ENCODE peak calls at places on chromosomes 12 and 14, in four cellular contexts. One of them, this sample, is unnamed.
A peak's percentile ranks its signal among the peaks of the same experiment; 100 is the strongest.

GRCh38 chr12:28253175-28253641 is 63.0 kb downstream of the CCDC91 start:
- DNase-seq in stimulated activated CD8-positive, alpha-beta memory T cell treated with anti-CD3 and anti-CD28 coated beads, Interleukin-2, amount 100 ng/mL, for 1 hour: no peak
- DNase-seq in stimulated activated CD4-positive, alpha-beta T cell treated with anti-CD3 and anti-CD28 coated beads, Interleukin-2, amount 100 ng/mL, for 4 hours: peak; percentile 8
- DNase-seq in astrocyte: peak; percentile 72
- DNase-seq in this sample: no peak

GRCh38 chr12:19196959-19197630 is 67.6 kb downstream of the PLEKHA5 start:
- DNase-seq in stimulated activated CD8-positive, alpha-beta memory T cell treated with anti-CD3 and anti-CD28 coated beads, Interleukin-2, amount 100 ng/mL, for 1 hour: no peak
- DNase-seq in stimulated activated CD4-positive, alpha-beta T cell treated with anti-CD3 and anti-CD28 coated beads, Interleukin-2, amount 100 ng/mL, for 4 hours: no peak
- DNase-seq in astrocyte: no peak
- DNase-seq in this sample: no peak

GRCh38 chr14:89455412-89455811 is 38.4 kb upstream of the FOXN3 start:
- DNase-seq in stimulated activated CD8-positive, alpha-beta memory T cell treated with anti-CD3 and anti-CD28 coated beads, Interleukin-2, amount 100 ng/mL, for 1 hour: no peak
- DNase-seq in stimulated activated CD4-positive, alpha-beta T cell treated with anti-CD3 and anti-CD28 coated beads, Interleukin-2, amount 100 ng/mL, for 4 hours: no peak
- DNase-seq in astrocyte: no peak
- DNase-seq in this sample: no peak

GRCh38 chr12:5456025-5456424 is 24.1 kb downstream of the NTF3 start:
- DNase-seq in stimulated activated CD8-positive, alpha-beta memory T cell treated with anti-CD3 and anti-CD28 coated beads, Interleukin-2, amount 100 ng/mL, for 1 hour: no peak
- DNase-seq in stimulated activated CD4-positive, alpha-beta T cell treated with anti-CD3 and anti-CD28 coated beads, Interleukin-2, amount 100 ng/mL, for 4 hours: no peak
- DNase-seq in astrocyte: no peak
- DNase-seq in this sample: no peak

GRCh38 chr12:65335021-65335714 is 56.7 kb downstream of the MSRB3 start:
- DNase-seq in stimulated activated CD8-positive, alpha-beta memory T cell treated with anti-CD3 and anti-CD28 coated beads, Interleukin-2, amount 100 ng/mL, for 1 hour: no peak
- DNase-seq in stimulated activated CD4-positive, alpha-beta T cell treated with anti-CD3 and anti-CD28 coated beads, Interleukin-2, amount 100 ng/mL, for 4 hours: no peak
- DNase-seq in astrocyte: peak; percentile 87
- DNase-seq in this sample: no peak

GRCh38 chr12:120316798-120317257 is 10.8 kb downstream of the PLA2G1B start:
- DNase-seq in stimulated activated CD8-positive, alpha-beta memory T cell treated with anti-CD3 and anti-CD28 coated beads, Interleukin-2, amount 100 ng/mL, for 1 hour: no peak
- DNase-seq in stimulated activated CD4-positive, alpha-beta T cell treated with anti-CD3 and anti-CD28 coated beads, Interleukin-2, amount 100 ng/mL, for 4 hours: no peak
- DNase-seq in astrocyte: peak; percentile 9
- DNase-seq in this sample: no peak

GRCh38 chr14:97411938-97412612 is 614.9 kb downstream of the VRK1 start:
- DNase-seq in stimulated activated CD8-positive, alpha-beta memory T cell treated with anti-CD3 and anti-CD28 coated beads, Interleukin-2, amount 100 ng/mL, for 1 hour: no peak
- DNase-seq in stimulated activated CD4-positive, alpha-beta T cell treated with anti-CD3 and anti-CD28 coated beads, Interleukin-2, amount 100 ng/mL, for 4 hours: no peak
- DNase-seq in astrocyte: no peak
- DNase-seq in this sample: no peak

GRCh38 chr12:57095440-57095839 is 6.5 kb downstream of the NAB2 start:
- DNase-seq in stimulated activated CD8-positive, alpha-beta memory T cell treated with anti-CD3 and anti-CD28 coated beads, Interleukin-2, amount 100 ng/mL, for 1 hour: no peak
- DNase-seq in stimulated activated CD4-positive, alpha-beta T cell treated with anti-CD3 and anti-CD28 coated beads, Interleukin-2, amount 100 ng/mL, for 4 hours: no peak
- DNase-seq in astrocyte: no peak
- DNase-seq in this sample: no peak

GRCh38 chr12:29889737-29890136 is 106.0 kb upstream of the TMTC1 start:
- DNase-seq in stimulated activated CD8-positive, alpha-beta memory T cell treated with anti-CD3 and anti-CD28 coated beads, Interleukin-2, amount 100 ng/mL, for 1 hour: no peak
- DNase-seq in stimulated activated CD4-positive, alpha-beta T cell treated with anti-CD3 and anti-CD28 coated beads, Interleukin-2, amount 100 ng/mL, for 4 hours: no peak
- DNase-seq in astrocyte: peak; percentile 1
- DNase-seq in this sample: no peak

GRCh38 chr14:64708148-64709004 is 4.2 kb downstream of the PLEKHG3 start:
- DNase-seq in stimulated activated CD8-positive, alpha-beta memory T cell treated with anti-CD3 and anti-CD28 coated beads, Interleukin-2, amount 100 ng/mL, for 1 hour: no peak
- DNase-seq in stimulated activated CD4-positive, alpha-beta T cell treated with anti-CD3 and anti-CD28 coated beads, Interleukin-2, amount 100 ng/mL, for 4 hours: no peak
- DNase-seq in astrocyte: peak; percentile 64
- DNase-seq in this sample: peak; percentile 30

GRCh38 chr12:23221066-23221465 is 596.1 kb downstream of the ETNK1 start:
- DNase-seq in stimulated activated CD8-positive, alpha-beta memory T cell treated with anti-CD3 and anti-CD28 coated beads, Interleukin-2, amount 100 ng/mL, for 1 hour: no peak
- DNase-seq in stimulated activated CD4-positive, alpha-beta T cell treated with anti-CD3 and anti-CD28 coated beads, Interleukin-2, amount 100 ng/mL, for 4 hours: no peak
- DNase-seq in astrocyte: no peak
- DNase-seq in this sample: no peak

GRCh38 chr14:91295276-91295845 is 50.9 kb upstream of the GPR68 start:
- DNase-seq in stimulated activated CD8-positive, alpha-beta memory T cell treated with anti-CD3 and anti-CD28 coated beads, Interleukin-2, amount 100 ng/mL, for 1 hour: no peak
- DNase-seq in stimulated activated CD4-positive, alpha-beta T cell treated with anti-CD3 and anti-CD28 coated beads, Interleukin-2, amount 100 ng/mL, for 4 hours: no peak
- DNase-seq in astrocyte: no peak
- DNase-seq in this sample: no peak

GRCh38 chr12:56351325-56351724 is 8.6 kb downstream of the STAT2 start:
- DNase-seq in stimulated activated CD8-positive, alpha-beta memory T cell treated with anti-CD3 and anti-CD28 coated beads, Interleukin-2, amount 100 ng/mL, for 1 hour: no peak
- DNase-seq in stimulated activated CD4-positive, alpha-beta T cell treated with anti-CD3 and anti-CD28 coated beads, Interleukin-2, amount 100 ng/mL, for 4 hours: no peak
- DNase-seq in astrocyte: no peak
- DNase-seq in this sample: no peak

GRCh38 chr12:118183711-118184110 is 47.8 kb downstream of the PEBP1 start:
- DNase-seq in stimulated activated CD8-positive, alpha-beta memory T cell treated with anti-CD3 and anti-CD28 coated beads, Interleukin-2, amount 100 ng/mL, for 1 hour: no peak
- DNase-seq in stimulated activated CD4-positive, alpha-beta T cell treated with anti-CD3 and anti-CD28 coated beads, Interleukin-2, amount 100 ng/mL, for 4 hours: no peak
- DNase-seq in astrocyte: no peak
- DNase-seq in this sample: no peak

GRCh38 chr14:43143106-43143505 is 1364.0 kb downstream of the FSCB start:
- DNase-seq in stimulated activated CD8-positive, alpha-beta memory T cell treated with anti-CD3 and anti-CD28 coated beads, Interleukin-2, amount 100 ng/mL, for 1 hour: no peak
- DNase-seq in stimulated activated CD4-positive, alpha-beta T cell treated with anti-CD3 and anti-CD28 coated beads, Interleukin-2, amount 100 ng/mL, for 4 hours: no peak
- DNase-seq in astrocyte: no peak
- DNase-seq in this sample: no peak

GRCh38 chr12:96194901-96195844 is 998 bp downstream of the ELK3 start:
- DNase-seq in stimulated activated CD8-positive, alpha-beta memory T cell treated with anti-CD3 and anti-CD28 coated beads, Interleukin-2, amount 100 ng/mL, for 1 hour: peak; percentile 35
- DNase-seq in stimulated activated CD4-positive, alpha-beta T cell treated with anti-CD3 and anti-CD28 coated beads, Interleukin-2, amount 100 ng/mL, for 4 hours: peak; percentile 72
- DNase-seq in astrocyte: peak; percentile 92
- DNase-seq in this sample: peak; percentile 61

GRCh38 chr12:124057691-124058090 is 84.7 kb downstream of the ZNF664 start:
- DNase-seq in stimulated activated CD8-positive, alpha-beta memory T cell treated with anti-CD3 and anti-CD28 coated beads, Interleukin-2, amount 100 ng/mL, for 1 hour: no peak
- DNase-seq in stimulated activated CD4-positive, alpha-beta T cell treated with anti-CD3 and anti-CD28 coated beads, Interleukin-2, amount 100 ng/mL, for 4 hours: no peak
- DNase-seq in astrocyte: peak; percentile 25
- DNase-seq in this sample: no peak

GRCh38 chr12:114700392-114701103 is 16.6 kb upstream of the TBX3 start:
- DNase-seq in stimulated activated CD8-positive, alpha-beta memory T cell treated with anti-CD3 and anti-CD28 coated beads, Interleukin-2, amount 100 ng/mL, for 1 hour: no peak
- DNase-seq in stimulated activated CD4-positive, alpha-beta T cell treated with anti-CD3 and anti-CD28 coated beads, Interleukin-2, amount 100 ng/mL, for 4 hours: no peak
- DNase-seq in astrocyte: no peak
- DNase-seq in this sample: no peak

GRCh38 chr14:99983251-99984012 is 81.8 kb upstream of the EVL start:
- DNase-seq in stimulated activated CD8-positive, alpha-beta memory T cell treated with anti-CD3 and anti-CD28 coated beads, Interleukin-2, amount 100 ng/mL, for 1 hour: no peak
- DNase-seq in stimulated activated CD4-positive, alpha-beta T cell treated with anti-CD3 and anti-CD28 coated beads, Interleukin-2, amount 100 ng/mL, for 4 hours: no peak
- DNase-seq in astrocyte: no peak
- DNase-seq in this sample: no peak

GRCh38 chr12:87779858-87780498 is 249.2 kb downstream of the C12orf50 start:
- DNase-seq in stimulated activated CD8-positive, alpha-beta memory T cell treated with anti-CD3 and anti-CD28 coated beads, Interleukin-2, amount 100 ng/mL, for 1 hour: no peak
- DNase-seq in stimulated activated CD4-positive, alpha-beta T cell treated with anti-CD3 and anti-CD28 coated beads, Interleukin-2, amount 100 ng/mL, for 4 hours: no peak
- DNase-seq in astrocyte: no peak
- DNase-seq in this sample: no peak

GRCh38 chr12:19125325-19125724 is 4.2 kb upstream of the PLEKHA5 start:
- DNase-seq in stimulated activated CD8-positive, alpha-beta memory T cell treated with anti-CD3 and anti-CD28 coated beads, Interleukin-2, amount 100 ng/mL, for 1 hour: no peak
- DNase-seq in stimulated activated CD4-positive, alpha-beta T cell treated with anti-CD3 and anti-CD28 coated beads, Interleukin-2, amount 100 ng/mL, for 4 hours: no peak
- DNase-seq in astrocyte: peak; percentile 48
- DNase-seq in this sample: no peak

GRCh38 chr12:617304-617915 is 45.8 kb downstream of the NINJ2 start:
- DNase-seq in stimulated activated CD8-positive, alpha-beta memory T cell treated with anti-CD3 and anti-CD28 coated beads, Interleukin-2, amount 100 ng/mL, for 1 hour: no peak
- DNase-seq in stimulated activated CD4-positive, alpha-beta T cell treated with anti-CD3 and anti-CD28 coated beads, Interleukin-2, amount 100 ng/mL, for 4 hours: no peak
- DNase-seq in astrocyte: no peak
- DNase-seq in this sample: no peak

GRCh38 chr12:530308-530707 is 70.6 kb downstream of the B4GALNT3 start:
- DNase-seq in stimulated activated CD8-positive, alpha-beta memory T cell treated with anti-CD3 and anti-CD28 coated beads, Interleukin-2, amount 100 ng/mL, for 1 hour: no peak
- DNase-seq in stimulated activated CD4-positive, alpha-beta T cell treated with anti-CD3 and anti-CD28 coated beads, Interleukin-2, amount 100 ng/mL, for 4 hours: no peak
- DNase-seq in astrocyte: peak; percentile 61
- DNase-seq in this sample: no peak

GRCh38 chr12:132719141-132719953 is 8.7 kb downstream of the PGAM5 start:
- DNase-seq in stimulated activated CD8-positive, alpha-beta memory T cell treated with anti-CD3 and anti-CD28 coated beads, Interleukin-2, amount 100 ng/mL, for 1 hour: no peak
- DNase-seq in stimulated activated CD4-positive, alpha-beta T cell treated with anti-CD3 and anti-CD28 coated beads, Interleukin-2, amount 100 ng/mL, for 4 hours: no peak
- DNase-seq in astrocyte: no peak
- DNase-seq in this sample: no peak

GRCh38 chr12:119929974-119930373 is 52.9 kb upstream of the CIT start:
- DNase-seq in stimulated activated CD8-positive, alpha-beta memory T cell treated with anti-CD3 and anti-CD28 coated beads, Interleukin-2, amount 100 ng/mL, for 1 hour: no peak
- DNase-seq in stimulated activated CD4-positive, alpha-beta T cell treated with anti-CD3 and anti-CD28 coated beads, Interleukin-2, amount 100 ng/mL, for 4 hours: no peak
- DNase-seq in astrocyte: no peak
- DNase-seq in this sample: no peak

GRCh38 chr12:103973909-103974308 is 8.2 kb downstream of the TDG start:
- DNase-seq in stimulated activated CD8-positive, alpha-beta memory T cell treated with anti-CD3 and anti-CD28 coated beads, Interleukin-2, amount 100 ng/mL, for 1 hour: no peak
- DNase-seq in stimulated activated CD4-positive, alpha-beta T cell treated with anti-CD3 and anti-CD28 coated beads, Interleukin-2, amount 100 ng/mL, for 4 hours: no peak
- DNase-seq in astrocyte: no peak
- DNase-seq in this sample: no peak

This sample was measured in SIG-M5.